ENCODE peak calls at places on chromosomes 16 and 17, in four cellular contexts. H is A549, A is K562, Q is HepG2. E is an unnamed sample.

GRCh38 chr17:2085648-2085949 is 30.7 kb downstream of the HIC1 start:
- DNase-seq in H (no peak), A (no peak), Q (no peak), E (no peak)

GRCh38 chr16:14013571-14014283 is 57.4 kb upstream of the MRTFB start:
- DNase-seq in H (peak), A (no peak), Q (peak), E (no peak)

GRCh38 chr16:58862334-58863024 is 128.4 kb upstream of the GOT2 start:
- DNase-seq in H (no peak), A (no peak), Q (no peak), E (no peak)

GRCh38 chr16:1723450-1724147 is 17.6 kb downstream of the MAPK8IP3 start:
- DNase-seq in H (peak), A (peak), Q (peak), E (peak)

GRCh38 chr17:46266656-46267544 is 28.0 kb upstream of the LRRC37A start:
- DNase-seq in H (peak), A (peak), Q (peak), E (peak)

GRCh38 chr16:51175081-51175480 is 24.0 kb upstream of the SALL1 start:
- DNase-seq in H (no peak), A (no peak), Q (no peak), E (no peak)

GRCh38 chr16:12063435-12063834 is 86.9 kb downstream of the SNX29 start:
- DNase-seq in H (no peak), A (no peak), Q (no peak), E (no peak)

GRCh38 chr16:19008245-19008644 is 24.5 kb downstream of the TMC7 start:
- DNase-seq in H (no peak), A (no peak), Q (peak), E (peak)

GRCh38 chr17:28258347-28258887 is 60.6 kb upstream of the TMEM97 start:
- DNase-seq in H (peak), A (no peak), Q (peak), E (no peak)

GRCh38 chr16:57783116-57783515 is 19.2 kb downstream of the KIFC3 start:
- DNase-seq in H (no peak), A (no peak), Q (no peak), E (no peak)

GRCh38 chr16:30535777-30536190 is 1.1 kb upstream of the ZNF747 start:
- DNase-seq in H (peak), A (peak), Q (peak), E (peak)

GRCh38 chr16:67848118-67848517 is 625 bp upstream of the CENPT start:
- DNase-seq in H (no peak), A (no peak), Q (no peak), E (no peak)

GRCh38 chr17:289409-289808 is 63.2 kb downstream of the RPH3AL start:
- DNase-seq in H (no peak), A (no peak), Q (no peak), E (no peak)

GRCh38 chr17:62950067-62950466 is 16.0 kb upstream of the TANC2 start:
- DNase-seq in H (peak), A (no peak), Q (no peak), E (no peak)

GRCh38 chr16:67967956-67968439 is 439 bp downstream of the SLC12A4 start:
- DNase-seq in H (no peak), A (peak), Q (no peak), E (peak)

GRCh38 chr17:46983782-46984181 is 4.7 kb upstream of the RPRML start:
- DNase-seq in H (no peak), A (peak), Q (no peak), E (peak)

GRCh38 chr16:62891-63290 is 9.3 kb downstream of the SNRNP25 start:
- DNase-seq in H (no peak), A (no peak), Q (no peak), E (no peak)

GRCh38 chr17:21419299-21420239 is 43.4 kb downstream of the KCNJ12 start:
- DNase-seq in H (no peak), A (no peak), Q (no peak), E (peak)

GRCh38 chr16:2180962-2181923 is 15.2 kb downstream of the CASKIN1 start:
- DNase-seq in H (no peak), A (peak), Q (no peak), E (peak)

GRCh38 chr16:83954577-83955016 is 1.6 kb downstream of the OSGIN1 start:
- DNase-seq in H (peak), A (no peak), Q (peak), E (no peak)

GRCh38 chr16:2804728-2805127 is 6.5 kb downstream of the PRSS41 start:
- DNase-seq in H (no peak), A (no peak), Q (no peak), E (no peak)

GRCh38 chr17:17493249-17493985 is 2.8 kb downstream of the RASD1 start:
- DNase-seq in H (no peak), A (no peak), Q (no peak), E (no peak)

GRCh38 chr17:13940858-13941665 is 128.2 kb upstream of the COX10 start:
- DNase-seq in H (peak), A (no peak), Q (no peak), E (no peak)

GRCh38 chr16:751152-752007 is 9.2 kb upstream of the MSLN start:
- DNase-seq in H (no peak), A (no peak), Q (no peak), E (no peak)

GRCh38 chr17:39754958-39755549 is 17.3 kb downstream of the GRB7 start:
- DNase-seq in H (no peak), A (no peak), Q (no peak), E (peak)

GRCh38 chr17:17809527-17810373 is 27.0 kb downstream of the SREBF1 start:
- DNase-seq in H (peak), A (no peak), Q (no peak), E (peak)

GRCh38 chr17:47726796-47727703 is 6.0 kb upstream of the TBX21 start:
- DNase-seq in H (no peak), A (no peak), Q (no peak), E (no peak)

GRCh38 chr17:2563543-2563942 is 29.9 kb upstream of the PAFAH1B1 start:
- DNase-seq in H (no peak), A (no peak), Q (no peak), E (no peak)

GRCh38 chr16:70590722-70591438 is 55.5 kb upstream of the IL34 start:
- DNase-seq in H (no peak), A (no peak), Q (no peak), E (no peak)

GRCh38 chr16:17301184-17301583 is 169.6 kb downstream of the XYLT1 start:
- DNase-seq in H (no peak), A (no peak), Q (no peak), E (no peak)

GRCh38 chr17:57595942-57596695 is 149.0 kb downstream of the CCDC182 start:
- DNase-seq in H (no peak), A (no peak), Q (no peak), E (no peak)

GRCh38 chr17:57597101-57597500 is 148.0 kb downstream of the CCDC182 start:
- DNase-seq in H (no peak), A (no peak), Q (no peak), E (no peak)

GRCh38 chr17:57593739-57594462 is 151.2 kb downstream of the CCDC182 start:
- DNase-seq in H (no peak), A (no peak), Q (no peak), E (no peak)

GRCh38 chr17:57595426-57595825 is 149.7 kb downstream of the CCDC182 start:
- DNase-seq in H (no peak), A (no peak), Q (no peak), E (no peak)

DNA sequence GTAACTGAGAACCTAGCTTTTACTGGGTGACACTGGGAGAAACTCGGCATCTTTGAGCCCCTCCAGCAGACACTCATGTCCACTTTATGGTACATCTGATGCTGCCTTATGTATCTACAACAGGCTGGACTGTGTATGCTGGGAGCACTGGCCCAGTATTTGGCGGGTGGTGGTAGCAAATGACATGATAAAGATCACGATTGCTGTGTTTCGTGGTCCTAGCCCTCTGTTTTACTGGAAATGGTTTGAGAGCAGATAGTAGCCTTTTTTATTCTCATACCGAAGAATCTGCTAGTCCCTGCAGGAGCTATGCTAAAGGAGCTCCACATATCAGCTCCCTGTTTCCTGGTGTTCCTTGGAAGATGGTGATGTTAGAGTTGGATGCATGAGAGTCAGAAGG is 150.3 kb downstream of the CCDC182 start:
- DNase-seq in H (no peak), A (no peak), Q (no peak), E (no peak)
- TF ChIP-seq NR3C1 in H (no peak), A (no peak), Q (no peak), E (no peak)

GRCh38 chr17:7852262-7852670 is 2.6 kb upstream of the TMEM88 start:
- DNase-seq in H (no peak), A (no peak), Q (no peak), E (no peak)
- TF ChIP-seq NR3C1 in H (no peak), A (no peak), Q (no peak), E (no peak)

DNA sequence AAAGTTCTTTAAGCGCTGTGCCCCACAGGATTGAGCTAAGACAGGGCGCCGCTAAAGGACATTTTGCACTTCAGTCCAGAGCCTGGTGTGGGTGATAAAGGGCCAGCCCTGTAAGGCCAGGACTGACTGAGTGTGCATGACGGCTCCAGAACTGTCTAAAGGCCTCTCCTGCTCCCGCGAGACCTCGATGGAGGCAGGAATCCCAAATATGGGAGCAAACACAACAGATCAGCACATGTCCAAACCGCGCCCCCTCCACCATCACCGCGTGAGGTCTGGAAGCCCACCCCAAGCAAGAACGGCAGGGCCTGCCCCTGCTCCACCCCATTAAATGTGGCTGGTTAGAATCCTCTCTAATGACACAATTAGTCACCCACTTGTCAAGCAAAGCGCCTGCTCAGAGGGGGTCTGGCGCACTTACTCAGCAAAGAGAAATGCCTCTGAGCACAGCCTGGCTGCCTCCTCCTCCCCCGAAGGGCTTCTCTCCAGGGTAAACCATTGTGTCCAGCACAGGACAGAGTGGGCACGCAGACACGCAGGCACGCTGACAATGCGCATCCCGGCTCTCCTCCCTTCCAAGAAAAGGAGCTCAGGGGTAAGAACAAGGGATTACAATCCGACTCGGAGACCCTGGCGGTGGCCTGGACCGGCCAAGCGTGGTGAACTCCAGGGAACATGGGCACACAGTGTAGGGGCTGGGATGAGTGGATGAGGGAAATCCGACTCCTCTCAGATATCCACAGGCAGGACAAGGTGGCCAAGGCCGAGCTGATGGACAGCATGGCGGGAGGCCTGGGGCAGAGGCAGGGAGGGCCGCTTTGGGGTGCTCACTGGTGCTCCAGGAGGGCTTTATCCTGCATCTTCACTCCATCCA is 1.5 kb downstream of the MXRA7 start:
- DNase-seq in H (peak), A (no peak), Q (peak), E (no peak)
- TF ChIP-seq NR3C1 in H (no peak), A (no peak), Q (no peak), E (no peak)

DNA sequence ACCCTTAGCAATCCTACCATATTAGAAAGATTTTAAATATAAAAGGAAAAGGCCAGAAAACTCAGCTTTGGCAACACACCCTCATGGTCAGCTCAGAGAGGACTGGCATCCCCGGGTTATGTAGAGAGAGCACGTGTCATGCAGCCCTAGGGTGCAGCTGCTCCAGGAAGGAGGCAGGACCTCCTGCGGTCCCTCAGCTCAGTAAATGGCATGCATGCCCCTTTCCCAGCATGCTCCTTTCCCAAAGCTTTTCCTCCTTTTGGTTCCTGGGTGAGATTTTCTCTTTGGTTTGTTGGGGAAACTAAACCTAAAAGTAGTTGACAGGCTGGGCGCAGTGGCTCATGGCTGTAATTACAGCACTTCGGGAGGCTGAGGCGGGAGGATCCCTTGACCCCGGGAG is 3.9 kb downstream of the GAN start:
- DNase-seq in H (no peak), A (no peak), Q (no peak), E (no peak)
- TF ChIP-seq NR3C1 in H (no peak), A (no peak), Q (no peak), E (no peak)

GRCh38 chr16:24491721-24492120 is 47.6 kb upstream of the RBBP6 start:
- DNase-seq in H (no peak), A (no peak), Q (no peak), E (no peak)
- TF ChIP-seq NR3C1 in H (no peak), A (no peak), Q (no peak), E (no peak)

GRCh38 chr17:44916781-44917241 is 1.5 kb upstream of the GFAP start:
- DNase-seq in H (no peak), A (no peak), Q (no peak), E (no peak)

GRCh38 chr17:44915727-44916058 is 393 bp upstream of the GFAP start:
- DNase-seq in H (no peak), A (no peak), Q (no peak), E (no peak)

GRCh38 chr17:44915321-44915726 is at the start of gene GFAP:
- DNase-seq in H (no peak), A (no peak), Q (no peak), E (no peak)

GRCh38 chr17:44917456-44917855 is 2.2 kb upstream of the GFAP start:
- DNase-seq in H (no peak), A (no peak), Q (no peak), E (no peak)

DNA sequence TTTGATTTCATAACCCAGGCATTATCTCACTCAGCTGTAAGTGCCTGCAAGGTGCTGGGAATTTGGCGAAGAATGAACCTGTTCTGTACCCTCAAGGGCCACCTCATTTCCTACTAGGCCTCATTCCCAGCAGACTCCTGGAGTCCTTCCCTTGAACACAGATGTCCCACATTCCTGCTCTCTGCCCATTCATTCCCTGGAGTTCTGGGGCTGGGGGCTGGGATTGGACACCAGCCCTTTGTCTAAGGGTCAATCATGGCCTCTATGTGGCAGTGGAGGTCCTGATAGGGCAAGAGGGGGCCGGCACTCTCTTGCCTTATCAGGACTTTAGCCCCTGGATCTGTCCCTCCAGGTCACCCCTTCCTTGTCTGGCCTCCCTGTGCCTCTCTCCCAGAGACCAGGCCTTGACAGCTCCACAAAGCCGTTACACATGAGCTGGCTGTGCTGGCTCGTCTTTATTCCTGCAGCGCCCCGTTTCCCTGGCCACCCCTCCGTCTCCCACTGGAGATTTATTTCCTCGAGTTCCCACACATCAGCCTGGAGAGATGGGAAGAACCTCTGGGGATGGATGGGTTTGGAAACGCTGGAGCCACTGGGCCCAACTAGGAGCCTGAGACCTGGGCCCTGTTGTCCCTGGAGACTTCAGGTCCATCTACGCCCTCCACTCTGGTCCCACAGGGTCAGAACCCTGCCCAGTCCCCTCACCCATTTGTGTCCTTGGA is 920 bp upstream of the GFAP start:
- DNase-seq in H (no peak), A (no peak), Q (peak), E (no peak)
- TF ChIP-seq NR3C1 in H (no peak), A (no peak), Q (no peak), E (no peak)

DNA sequence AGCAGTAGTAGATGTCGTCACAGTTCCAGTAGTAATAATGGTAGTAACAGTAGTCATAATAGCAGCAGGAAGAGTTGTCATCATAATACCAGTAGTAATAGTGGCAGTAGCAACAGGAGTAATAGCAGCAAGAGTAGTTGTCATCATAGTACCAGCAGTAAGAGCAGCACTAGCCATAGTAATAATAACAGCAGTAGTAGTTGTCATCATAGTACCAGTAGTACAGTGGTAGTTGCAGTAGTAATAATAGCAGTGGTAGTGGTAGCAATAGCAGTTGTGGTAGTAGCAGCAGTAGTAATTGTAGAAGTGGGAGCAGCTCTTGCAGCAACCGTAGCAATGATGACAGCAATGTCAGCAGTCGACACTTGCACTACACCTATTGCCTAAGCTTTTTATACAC is 502.8 kb downstream of the HS3ST4 start:
- DNase-seq in H (no peak), A (no peak), Q (no peak), E (no peak)
- TF ChIP-seq NR3C1 in H (no peak), A (no peak), Q (no peak), E (no peak)

DNA sequence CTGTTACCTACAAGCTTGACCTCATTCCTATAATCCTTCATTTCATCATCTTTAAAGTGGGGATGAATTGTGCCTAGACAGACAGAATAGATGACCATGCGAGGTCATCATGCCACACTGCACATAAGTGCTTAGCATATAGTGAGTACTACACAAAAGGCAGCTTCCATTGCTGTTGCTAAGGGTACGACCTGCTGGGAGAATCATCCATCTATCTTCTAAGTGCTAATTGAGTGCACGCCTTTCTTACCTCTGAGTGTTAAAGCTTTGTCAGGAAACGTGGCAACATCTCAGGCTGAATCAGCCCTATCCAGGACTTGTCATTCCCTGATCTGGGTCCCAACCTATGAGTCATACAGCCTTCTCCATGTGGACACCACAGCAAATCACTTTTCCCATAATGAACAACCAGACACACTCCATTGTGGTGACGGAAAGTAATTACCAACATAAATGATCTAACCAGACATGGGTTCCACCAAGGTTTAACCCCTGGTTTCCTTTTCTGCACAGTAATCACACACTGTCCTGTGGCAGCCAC is 201.1 kb upstream of the MAF start:
- DNase-seq in H (no peak), A (no peak), Q (no peak), E (no peak)
- TF ChIP-seq NR3C1 in H (no peak), A (no peak), Q (no peak), E (no peak)

GRCh38 chr17:81199482-81199830 is 23.3 kb downstream of the CEP131 start:
- DNase-seq in H (no peak), A (no peak), Q (no peak), E (no peak)
- TF ChIP-seq NR3C1 in H (no peak), A (no peak), Q (no peak), E (no peak)